ENCODE peak calls at places on chromosome 15, in six cellular contexts. S, W, M, R, A and D are unnamed samples. For H3K27me3 and H3K4me1, the result is how much of the 10 kb centered on the place peaks cover.

GRCh38 chr15:29136815-29137214 is 132.8 kb downstream of the NSMCE3 start:
- DNase-seq in R (no peak), M (no peak), A (no peak), S (no peak), W (no peak), D (no peak)

GRCh38 chr15:64837502-64837901 is 4.2 kb upstream of the PLEKHO2 start:
- DNase-seq in A (no peak), M (no peak), W (no peak), R (no peak), S (peak), D (no peak)

GRCh38 chr15:20349774-20350498 is 191.7 kb downstream of the GOLGA6L6 start:
- DNase-seq in R (no peak), W (no peak), M (no peak), A (no peak), S (no peak), D (no peak)

GRCh38 chr15:81155375-81156218 is 21.5 kb downstream of the CFAP161 start:
- DNase-seq in M (no peak), R (peak), A (peak), W (peak), S (no peak), D (peak)

GRCh38 chr15:100468265-100468664 is 60.5 kb downstream of the CERS3 start:
- DNase-seq in W (no peak), S (no peak), M (no peak), R (peak), A (peak), D (peak)

GRCh38 chr15:99430881-99431401 is 134.8 kb upstream of the MEF2A start:
- DNase-seq in W (no peak), A (no peak), M (no peak), R (no peak), S (no peak), D (no peak)

GRCh38 chr15:68335251-68335650 is 57.7 kb downstream of the FEM1B start:
- DNase-seq in M (no peak), A (peak), W (no peak), S (no peak), R (peak), D (no peak)

GRCh38 chr15:51726302-51727073 is 11.0 kb downstream of the LYSMD2 start:
- DNase-seq in A (peak), M (peak), W (no peak), S (no peak), R (peak), D (peak)

GRCh38 chr15:45121706-45122417 is 7.7 kb downstream of the DUOXA2 start:
- DNase-seq in M (no peak), R (no peak), S (no peak), A (peak), W (peak), D (peak)

GRCh38 chr15:29517829-29518228 is 248.2 kb upstream of the NSMCE3 start:
- DNase-seq in W (no peak), R (no peak), A (no peak), M (no peak), S (no peak), D (no peak)

GRCh38 chr15:29270169-29270955 is 740 bp upstream of the NSMCE3 start:
- DNase-seq in S (peak), M (no peak), A (peak), W (no peak), R (no peak), D (no peak)

GRCh38 chr15:40539030-40539429 is 25.8 kb downstream of the CCDC32 start:
- DNase-seq in R (no peak), W (no peak), A (no peak), M (no peak), S (no peak), D (no peak)

GRCh38 chr15:26838742-26839460 is 28.0 kb upstream of the GABRA5 start:
- DNase-seq in A (peak), M (peak), R (no peak), W (no peak), S (no peak), D (no peak)

GRCh38 chr15:65942436-65942835 is 73.1 kb downstream of the RAB11A start:
- DNase-seq in R (no peak), M (no peak), S (no peak), A (no peak), W (no peak), D (no peak)

GRCh38 chr15:74541494-74542191 is 623 bp downstream of the ARID3B start:
- DNase-seq in S (peak), W (no peak), A (peak), R (peak), M (peak), D (peak)

GRCh38 chr15:69719527-69719926 is 266.9 kb downstream of the RPLP1 start:
- DNase-seq in W (no peak), S (peak), M (no peak), R (peak), A (no peak), D (peak)

GRCh38 chr15:82197734-82198594 is 64.6 kb downstream of the EFL1 start:
- DNase-seq in A (peak), S (peak), R (peak), W (peak), M (peak), D (peak)

GRCh38 chr15:36448418-36448817 is 131.0 kb upstream of the CDIN1 start:
- DNase-seq in M (no peak), A (no peak), R (no peak), W (no peak), S (no peak), D (no peak)

DNA sequence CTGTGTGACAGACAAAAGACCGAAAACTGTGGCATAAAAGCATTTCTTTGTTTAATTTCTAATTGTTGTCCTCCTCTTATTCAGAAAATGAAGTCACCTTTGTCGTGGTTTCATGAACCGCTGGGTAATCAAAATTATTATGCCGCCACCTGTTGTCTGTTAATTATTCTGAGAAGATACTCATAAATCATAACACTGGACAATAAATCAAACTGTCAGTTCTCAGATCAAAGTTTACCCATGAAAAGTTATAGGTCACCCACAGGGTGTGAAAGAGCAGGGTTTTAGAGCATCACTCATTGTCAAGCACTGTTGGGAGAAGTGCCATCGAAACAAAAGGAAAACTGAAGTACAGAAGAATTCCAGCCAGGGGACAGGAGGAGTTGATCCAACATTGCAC is 474.3 kb downstream of the NR2F2 start:
- DNase-seq in S (no peak), W (no peak), R (no peak), A (no peak), M (no peak), D (no peak)
- H3K27me3 ChIP-seq in S (under half), W (under half), R (under half), A (under half), M (under half), D (under half)

DNA sequence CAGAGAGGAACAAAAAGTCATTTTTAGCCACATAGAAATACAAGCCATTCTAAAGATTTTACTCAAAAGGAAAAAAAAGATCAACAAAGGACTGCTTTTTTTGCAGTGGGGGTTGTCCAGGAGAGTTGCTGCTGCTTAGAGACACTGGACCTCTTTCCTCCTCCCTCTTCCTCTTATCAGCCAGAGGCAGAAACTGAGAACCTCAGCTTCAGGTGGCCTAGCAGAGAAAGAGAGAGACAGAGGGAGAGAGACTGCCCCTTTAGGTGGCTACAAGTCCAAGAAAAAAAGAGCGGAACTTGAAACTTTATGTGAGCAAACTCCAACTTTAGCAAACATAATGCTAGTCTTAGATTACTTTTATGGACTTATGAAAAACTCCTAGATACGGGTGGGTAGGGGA is 54.2 kb downstream of the NPAP1 start:
- DNase-seq in A (no peak), S (no peak), W (no peak), M (no peak), R (no peak), D (no peak)
- H3K4me1 ChIP-seq in A (under half), S (under half), W (under half), M (under half), R (under half), D (under half)

GRCh38 chr15:63494406-63494805 is 10.0 kb upstream of the USP3 start:
- DNase-seq in R (no peak), S (no peak), A (no peak), M (no peak), W (no peak), D (no peak)
- H3K27me3 ChIP-seq in R (under half), S (under half), A (under half), M (under half), W (under half), D (under half)

DNA sequence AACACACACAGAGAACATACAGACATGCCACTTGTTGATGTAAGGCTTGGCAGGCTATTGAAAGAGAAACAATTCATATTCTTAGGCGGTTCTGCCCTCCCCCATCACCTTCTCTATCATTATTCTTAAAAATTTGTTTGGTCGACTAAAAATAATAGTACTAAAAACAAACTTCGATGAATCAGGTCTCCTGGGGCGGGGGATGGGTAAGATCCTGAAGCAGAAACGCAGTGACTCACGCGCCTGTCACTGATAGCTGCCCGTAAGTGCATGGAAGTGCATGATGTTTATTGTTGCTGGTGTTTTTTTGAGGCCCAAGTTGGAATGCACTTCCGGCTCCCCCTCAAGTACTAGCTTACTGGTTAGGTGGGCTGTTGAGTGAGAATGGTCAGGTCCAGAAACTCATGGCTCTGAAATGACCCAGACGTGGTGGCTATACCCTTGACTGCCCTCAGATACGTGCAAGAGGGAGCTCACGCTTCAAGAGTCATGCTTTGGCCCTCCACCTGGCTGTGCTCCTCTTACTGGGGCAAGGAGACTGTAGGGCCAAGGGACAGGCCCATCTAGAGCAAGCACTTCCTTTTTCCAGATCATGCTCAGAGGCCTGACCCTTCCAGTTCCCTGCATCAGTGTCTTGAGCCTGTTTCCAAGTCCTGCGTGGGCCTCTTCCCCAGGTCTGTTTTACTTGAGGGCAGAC is 10.9 kb downstream of the SMAD3 start:
- DNase-seq in W (no peak), A (peak), S (no peak), R (no peak), M (no peak), D (no peak)
- H3K4me1 ChIP-seq in W (half or more), A (half or more), S (half or more), R (under half), M (under half), D (under half)

GRCh38 chr15:77775373-77775772 is 142.7 kb upstream of the LINGO1 start:
- DNase-seq in S (no peak), A (no peak), W (no peak), R (no peak), M (no peak), D (no peak)

GRCh38 chr15:77775851-77776250 is 143.1 kb upstream of the LINGO1 start:
- DNase-seq in R (no peak), W (no peak), M (no peak), A (no peak), S (no peak), D (no peak)

GRCh38 chr15:77773003-77773402 is 140.3 kb upstream of the LINGO1 start:
- DNase-seq in S (no peak), R (no peak), A (no peak), M (no peak), W (no peak), D (no peak)

GRCh38 chr15:77774350-77774749 is 141.6 kb upstream of the LINGO1 start:
- DNase-seq in S (no peak), A (no peak), W (no peak), M (no peak), R (no peak), D (no peak)

DNA sequence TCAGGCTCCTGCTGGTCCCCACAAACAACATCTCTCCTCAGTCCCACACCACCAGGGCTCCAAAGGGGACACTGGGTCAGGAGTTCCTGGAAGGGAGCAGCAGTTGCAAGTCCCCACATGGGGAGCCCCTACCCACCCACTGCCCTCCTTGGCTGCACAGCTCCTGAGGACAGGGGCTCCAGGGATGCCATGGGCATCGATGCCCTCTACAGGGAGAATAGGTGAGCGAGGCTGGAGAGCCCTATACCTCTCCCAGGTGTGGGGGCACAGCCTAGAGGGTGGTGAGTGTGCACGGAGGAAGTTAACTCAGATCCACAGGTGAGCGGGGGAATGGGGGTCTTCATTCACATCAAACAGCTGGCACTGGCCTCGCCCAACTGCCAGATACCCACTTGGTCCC is 141.2 kb upstream of the LINGO1 start:
- DNase-seq in W (no peak), A (no peak), S (no peak), R (no peak), M (no peak), D (no peak)
- H3K27me3 ChIP-seq in W (under half), A (under half), S (under half), R (under half), M (under half), D (under half)

GRCh38 chr15:67130673-67131601 is 65.5 kb downstream of the SMAD3 start:
- DNase-seq in M (no peak), A (peak), W (no peak), S (no peak), R (no peak), D (peak)
- H3K4me1 ChIP-seq in M (under half), A (half or more), W (half or more), S (half or more), R (under half), D (under half)

GRCh38 chr15:60594071-60594470 is 115.1 kb upstream of the ICE2 start:
- DNase-seq in W (no peak), M (no peak), A (no peak), R (no peak), S (no peak), D (no peak)

GRCh38 chr15:60591491-60592385 is 112.8 kb upstream of the ICE2 start:
- DNase-seq in S (no peak), W (no peak), R (peak), A (peak), M (peak), D (peak)

GRCh38 chr15:60590935-60591490 is 112.1 kb upstream of the ICE2 start:
- DNase-seq in W (no peak), A (peak), R (peak), M (peak), S (no peak), D (peak)

GRCh38 chr15:60589728-60590127 is 110.8 kb upstream of the ICE2 start:
- DNase-seq in R (no peak), S (no peak), A (no peak), M (no peak), W (no peak), D (no peak)

GRCh38 chr15:60592386-60593339 is 113.7 kb upstream of the ICE2 start:
- DNase-seq in W (no peak), A (peak), M (peak), R (peak), S (peak), D (peak)
- H3K27me3 ChIP-seq in W (under half), A (under half), M (half or more), R (under half), S (under half), D (under half)

GRCh38 chr15:60937278-60937677 is 291.8 kb downstream of the RORA start:
- DNase-seq in A (no peak), R (no peak), S (no peak), M (no peak), W (no peak), D (no peak)
- H3K4me1 ChIP-seq in A (under half), R (under half), S (under half), M (under half), W (under half), D (under half)